ENCODE peak calls at places on chromosomes 6 and 20, in five cellular contexts. L is CD8-positive, alpha-beta memory T cell; F is HCT116; Z is esophagus squamous epithelium; Q is tibial nerve. C is an unnamed sample. For H3K4me1, the result is how much of the 10 kb centered on the place peaks cover.

GRCh38 chr6:42075159-42075838 is 25.0 kb downstream of the TAF8 start:
- DNase-seq in L (peak), F (no peak), Z (no peak), Q (peak), C (peak)

GRCh38 chr6:161168281-161168891 is 105.5 kb downstream of the AGPAT4 start:
- DNase-seq in L (no peak), F (peak), Z (no peak), Q (peak), C (no peak)

GRCh38 chr6:7041511-7042026 is 66.2 kb upstream of the RREB1 start:
- DNase-seq in L (no peak), F (no peak), Z (no peak), Q (no peak), C (no peak)

GRCh38 chr6:14108571-14109410 is 8.8 kb upstream of the CD83 start:
- DNase-seq in L (peak), F (no peak), Z (no peak), Q (no peak), C (no peak)

GRCh38 chr20:56587307-56588108 is 41.6 kb upstream of the TFAP2C start:
- DNase-seq in L (no peak), F (no peak), Z (no peak), Q (no peak), C (no peak)

GRCh38 chr20:41168281-41169183 is 31.2 kb downstream of the PLCG1 start:
- DNase-seq in L (no peak), F (no peak), Z (no peak), Q (no peak), C (peak)

GRCh38 chr6:27332692-27333641 is 20.9 kb upstream of the POM121L2 start:
- DNase-seq in L (peak), F (peak), Z (no peak), Q (no peak), C (no peak)

GRCh38 chr6:252775-253526 is 39.3 kb upstream of the DUSP22 start:
- DNase-seq in L (no peak), F (no peak), Z (no peak), Q (no peak), C (no peak)

GRCh38 chr20:34522969-34523871 is 7.0 kb downstream of the DYNLRB1 start:
- DNase-seq in L (peak), F (peak), Z (no peak), Q (no peak), C (no peak)

GRCh38 chr20:43820742-43821330 is 93.8 kb upstream of the TOX2 start:
- DNase-seq in L (no peak), F (no peak), Z (no peak), Q (no peak), C (no peak)

GRCh38 chr20:32575805-32576204 is 9.3 kb downstream of the NOL4L start:
- DNase-seq in L (no peak), F (no peak), Z (no peak), Q (no peak), C (no peak)

GRCh38 chr6:73537677-73538076 is 16.8 kb upstream of the EEF1A1 start:
- DNase-seq in L (no peak), F (no peak), Z (no peak), Q (no peak), C (no peak)

GRCh38 chr20:53070714-53071392 is 98.7 kb downstream of the TSHZ2 start:
- DNase-seq in L (no peak), F (no peak), Z (no peak), Q (no peak), C (no peak)

GRCh38 chr20:20317195-20318113 is 50.5 kb upstream of the INSM1 start:
- DNase-seq in L (no peak), F (no peak), Z (no peak), Q (no peak), C (peak)

GRCh38 chr20:20552076-20552475 is 160.4 kb downstream of the RALGAPA2 start:
- DNase-seq in L (no peak), F (no peak), Z (no peak), Q (no peak), C (no peak)

GRCh38 chr6:8579372-8579771 is 144.0 kb upstream of the SLC35B3 start:
- DNase-seq in L (no peak), F (no peak), Z (no peak), Q (no peak), C (no peak)

GRCh38 chr6:134245041-134245440 is 72.9 kb downstream of the SGK1 start:
- DNase-seq in L (no peak), F (no peak), Z (no peak), Q (no peak), C (no peak)

GRCh38 chr6:161417712-161418457 is 144.0 kb upstream of the AGPAT4 start:
- DNase-seq in L (no peak), F (no peak), Z (no peak), Q (peak), C (peak)

GRCh38 chr6:20922743-20923142 is 388.5 kb downstream of the CDKAL1 start:
- DNase-seq in L (no peak), F (no peak), Z (no peak), Q (no peak), C (no peak)

GRCh38 chr6:20438462-20439070 is 36.9 kb downstream of the E2F3 start:
- DNase-seq in L (no peak), F (no peak), Z (no peak), Q (no peak), C (no peak)

GRCh38 chr20:44442298-44443070 is 33.2 kb upstream of the TTPAL start:
- DNase-seq in L (no peak), F (no peak), Z (no peak), Q (no peak), C (no peak)

GRCh38 chr6:122548281-122548680 is 61.9 kb upstream of the PKIB start:
- DNase-seq in L (no peak), F (no peak), Z (no peak), Q (no peak), C (no peak)

GRCh38 chr20:47748851-47749250 is 36.4 kb downstream of the SULF2 start:
- DNase-seq in L (no peak), F (no peak), Z (no peak), Q (no peak), C (no peak)

GRCh38 chr20:56941101-56941686 is 312.1 kb downstream of the TFAP2C start:
- DNase-seq in L (no peak), F (no peak), Z (no peak), Q (no peak), C (no peak)

GRCh38 chr20:22001886-22002285 is 296.4 kb downstream of the PAX1 start:
- DNase-seq in L (no peak), F (no peak), Z (no peak), Q (no peak), C (no peak)

GRCh38 chr6:160379464-160379863 is 31.3 kb downstream of the SLC22A3 start:
- DNase-seq in L (no peak), F (peak), Z (no peak), Q (no peak), C (no peak)

GRCh38 chr6:154156135-154156948 is 117.3 kb downstream of the OPRM1 start:
- DNase-seq in L (peak), F (peak), Z (no peak), Q (no peak), C (peak)

GRCh38 chr20:37901280-37901666 is 1.7 kb upstream of the VSTM2L start:
- DNase-seq in L (no peak), F (no peak), Z (no peak), Q (no peak), C (no peak)

GRCh38 chr20:64077541-64077875 is 1.8 kb downstream of the RGS19 start:
- DNase-seq in L (no peak), F (no peak), Z (no peak), Q (no peak), C (peak)
- H3K4me1 ChIP-seq in L (under half), F (under half), Z (half or more), Q (under half), C (under half)

GRCh38 chr6:12490376-12490903 is 200.3 kb downstream of the EDN1 start:
- DNase-seq in L (no peak), F (no peak), Z (no peak), Q (no peak), C (no peak)
- H3K27ac ChIP-seq in L (no peak), F (no peak), Z (no peak), Q (no peak), C (peak)

GRCh38 chr6:46015119-46015968 is at the start of gene CLIC5:
- DNase-seq in L (peak), F (no peak), Z (no peak), Q (no peak), C (peak)
- H3K4me3 ChIP-seq in L (peak), F (peak), Z (peak), Q (peak), C (peak)

GRCh38 chr6:156984178-156984738 is 207.1 kb downstream of the ARID1B start:
- DNase-seq in L (no peak), F (no peak), Z (no peak), Q (no peak), C (no peak)
- H3K4me1 ChIP-seq in L (under half), F (under half), Z (half or more), Q (under half), C (under half)

GRCh38 chr20:59603176-59603575 is 1.2 kb upstream of the PHACTR3 start:
- DNase-seq in L (no peak), F (no peak), Z (no peak), Q (no peak), C (no peak)
- H3K27ac ChIP-seq in L (no peak), F (no peak), Z (no peak), Q (no peak), C (no peak)

C was measured in right cardiac atrium.